ENCODE peak calls at places on chromosomes 11 and 22, in four cellular contexts. Y is WERI-Rb-1, W is right atrium auricular region, A is astrocyte of the spinal cord. L is an unnamed sample.

GRCh38 chr11:8754241-8754640 is 71.6 kb downstream of the RPL27A start:
- DNase-seq in Y (no peak), W (no peak), A (no peak), L (peak)

GRCh38 chr22:17117890-17118289 is 3.3 kb downstream of the TMEM121B start:
- DNase-seq in Y (no peak), W (no peak), A (no peak), L (no peak)

GRCh38 chr11:94948070-94948617 is 25.2 kb downstream of the CWC15 start:
- DNase-seq in Y (no peak), W (no peak), A (peak), L (peak)

GRCh38 chr11:63574856-63575602 is 11.8 kb upstream of the PLAAT2 start:
- DNase-seq in Y (no peak), W (peak), A (peak), L (peak)

GRCh38 chr11:134994431-134994830 is 582.4 kb upstream of the B3GAT1 start:
- DNase-seq in Y (no peak), W (no peak), A (no peak), L (no peak)

GRCh38 chr11:102497061-102497460 is 33.5 kb downstream of the MMP7 start:
- DNase-seq in Y (no peak), W (no peak), A (peak), L (peak)

GRCh38 chr11:133947298-133947905 is 9.4 kb downstream of the IGSF9B start:
- DNase-seq in Y (peak), W (no peak), A (peak), L (peak)

GRCh38 chr11:62552931-62553838 is 6.6 kb upstream of the AHNAK start:
- DNase-seq in Y (peak), W (peak), A (peak), L (peak)

GRCh38 chr11:126160345-126161145 is 50.9 kb downstream of the RPUSD4 start:
- DNase-seq in Y (peak), W (no peak), A (no peak), L (no peak)
- H3K4me3 ChIP-seq in Y (no peak), W (no peak), A (no peak), L (no peak)

GRCh38 chr11:130827697-130828377 is 88.4 kb downstream of the SNX19 start:
- DNase-seq in Y (peak), W (peak), A (peak), L (peak)
- TF ChIP-seq CTCF in Y (peak), W (peak), A (peak), L (peak)

GRCh38 chr11:637593-638507 is 781 bp downstream of the DRD4 start:
- DNase-seq in Y (peak), W (no peak), A (no peak), L (no peak)
- H3K4me3 ChIP-seq in Y (no peak), W (no peak), A (no peak), L (no peak)

GRCh38 chr11:41431784-41432183 is 27.7 kb downstream of the LRRC4C start:
- DNase-seq in Y (peak), W (no peak), A (no peak), L (no peak)
- TF ChIP-seq CTCF in Y (peak), W (peak), A (peak), L (peak)

DNA sequence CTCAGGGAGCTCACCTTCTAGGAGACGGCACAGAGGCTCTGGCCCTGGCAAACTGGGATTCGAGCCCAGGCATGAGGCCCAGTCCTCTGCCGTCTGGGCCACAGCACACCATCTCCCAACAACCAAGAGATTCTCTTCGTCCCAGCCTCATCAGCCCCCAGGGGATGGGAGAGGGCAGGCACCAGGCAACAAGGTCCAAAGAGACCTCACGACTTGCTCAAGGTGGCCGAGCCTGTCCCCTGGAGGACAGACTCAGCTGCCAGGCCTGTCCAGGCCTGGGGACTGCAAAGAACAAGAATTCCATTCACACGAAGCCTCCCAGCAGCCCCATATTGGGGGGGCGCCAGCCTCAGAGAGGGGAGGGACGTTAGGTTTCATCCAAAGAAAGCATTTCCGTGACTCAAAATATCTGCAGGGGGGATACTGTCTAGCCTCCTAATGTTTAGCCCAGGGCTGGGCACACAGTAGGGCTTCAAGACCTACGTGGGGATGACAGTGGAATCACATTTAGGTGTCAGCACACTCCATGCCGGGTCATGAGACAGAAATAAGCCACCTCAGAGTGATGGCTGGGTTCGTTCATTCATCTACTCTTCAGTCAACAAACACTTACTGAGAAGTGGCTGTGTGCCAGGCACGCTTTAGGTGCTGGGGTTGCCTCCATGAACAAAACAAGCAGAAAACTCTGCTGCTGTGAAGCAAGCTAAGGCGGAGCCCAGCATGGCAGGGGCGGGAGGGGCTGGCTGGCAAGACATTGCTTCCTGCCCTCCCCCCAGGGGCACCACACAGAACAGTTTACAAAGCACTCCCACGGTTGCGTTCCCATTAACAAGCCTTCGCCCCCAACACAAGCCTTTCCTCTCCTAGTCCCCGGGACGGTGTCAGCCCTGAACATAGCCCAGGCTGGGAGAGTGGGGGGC is 1.2 kb downstream of the CARNS1 start:
- DNase-seq in Y (no peak), W (peak), A (peak), L (peak)
- H3K4me3 ChIP-seq in Y (no peak), W (no peak), A (no peak), L (no peak)

DNA sequence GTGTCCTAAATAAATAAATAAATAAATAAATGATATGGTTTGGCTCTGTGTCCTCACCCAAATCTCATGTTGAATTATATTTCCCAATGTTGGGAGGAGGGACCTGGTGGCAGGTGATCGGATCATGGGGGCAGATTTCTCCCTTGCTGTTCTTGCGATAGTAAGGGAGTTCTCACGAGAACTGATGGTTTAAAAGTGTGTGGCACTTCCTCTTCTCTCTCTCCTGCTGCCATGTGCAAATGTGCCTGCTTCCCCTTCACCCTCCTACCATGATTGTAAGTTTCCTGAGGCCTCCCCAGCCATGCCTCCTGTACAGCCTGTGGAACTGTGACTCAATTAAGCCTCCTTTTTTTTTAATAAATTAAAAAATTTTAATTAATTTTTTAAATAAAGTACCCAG is 138.2 kb downstream of the FBXO7 start:
- DNase-seq in Y (no peak), W (no peak), A (no peak), L (no peak)
- TF ChIP-seq CTCF in Y (no peak), W (no peak), A (no peak), L (no peak)

GRCh38 chr11:78562398-78562797 is 12.3 kb downstream of the NARS2 start:
- DNase-seq in Y (no peak), W (no peak), A (peak), L (peak)
- H3K4me3 ChIP-seq in Y (no peak), W (no peak), A (no peak), L (no peak)

GRCh38 chr11:124759268-124760204 is 2.6 kb downstream of the ESAM start:
- DNase-seq in Y (no peak), W (no peak), A (no peak), L (peak)

GRCh38 chr11:124757320-124757719 is 4.8 kb downstream of the ESAM start:
- DNase-seq in Y (no peak), W (no peak), A (no peak), L (no peak)

GRCh38 chr11:124756753-124757227 is 4.7 kb upstream of the VSIG2 start:
- DNase-seq in Y (no peak), W (no peak), A (no peak), L (no peak)

GRCh38 chr11:124760205-124760652 is 1.9 kb downstream of the ESAM start:
- DNase-seq in Y (no peak), W (no peak), A (no peak), L (no peak)

DNA sequence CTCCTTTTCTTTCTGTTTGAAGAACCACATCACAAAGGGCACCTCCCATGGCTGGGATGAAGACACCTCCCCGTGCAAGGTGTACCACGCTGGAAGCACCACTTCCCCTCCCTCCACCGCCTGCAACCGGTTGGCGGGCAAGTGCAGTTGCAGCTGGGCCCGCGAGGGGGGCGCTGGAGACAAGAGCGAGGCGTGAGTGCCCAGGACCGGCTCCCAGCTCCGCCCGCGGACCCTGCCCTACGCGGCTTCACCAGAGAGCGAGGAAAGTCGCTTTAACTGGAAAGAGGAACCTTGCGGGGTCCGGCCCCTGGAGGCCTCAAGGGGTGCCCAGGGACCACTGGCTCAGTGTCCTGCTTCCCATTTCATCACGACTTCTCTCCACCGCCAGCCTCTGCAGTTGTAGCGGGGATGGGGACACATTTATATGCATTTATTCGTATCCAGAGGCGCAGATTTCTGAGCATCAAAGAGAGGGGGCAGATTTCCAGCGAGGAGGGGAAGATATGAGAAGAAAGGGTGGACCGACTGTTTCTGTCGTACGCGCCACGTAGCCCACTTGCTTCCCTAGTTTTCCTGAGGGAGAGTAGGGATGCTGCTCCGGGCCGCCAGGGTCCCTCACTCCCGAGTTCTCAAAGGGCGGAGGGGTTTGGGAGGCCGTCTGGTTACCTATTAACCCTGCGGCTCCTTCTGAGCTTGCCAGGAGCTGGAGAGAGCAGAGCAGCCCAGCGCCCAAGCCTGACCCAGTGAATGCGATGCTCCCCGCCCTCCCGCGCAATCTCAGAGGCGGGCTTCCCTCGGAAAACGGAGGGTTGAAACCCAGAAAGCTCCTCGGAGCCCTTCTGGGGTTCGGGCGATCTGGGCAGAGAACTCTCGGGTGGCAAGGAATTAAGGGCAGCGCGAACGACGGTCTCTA is 3.5 kb downstream of the ESAM start:
- DNase-seq in Y (no peak), W (no peak), A (peak), L (peak)
- TF ChIP-seq CTCF in Y (peak), W (peak), A (peak), L (peak)

GRCh38 chr11:65922565-65922964 is 3.3 kb downstream of the DRAP1 start:
- DNase-seq in Y (no peak), W (no peak), A (no peak), L (no peak)

GRCh38 chr11:65919151-65920034 is at the start of gene DRAP1:
- DNase-seq in Y (peak), W (peak), A (peak), L (peak)

GRCh38 chr11:65920035-65920802 is 993 bp downstream of the DRAP1 start:
- DNase-seq in Y (no peak), W (no peak), A (no peak), L (no peak)

GRCh38 chr11:65921876-65922275 is 2.6 kb downstream of the DRAP1 start:
- DNase-seq in Y (no peak), W (no peak), A (no peak), L (no peak)

DNA sequence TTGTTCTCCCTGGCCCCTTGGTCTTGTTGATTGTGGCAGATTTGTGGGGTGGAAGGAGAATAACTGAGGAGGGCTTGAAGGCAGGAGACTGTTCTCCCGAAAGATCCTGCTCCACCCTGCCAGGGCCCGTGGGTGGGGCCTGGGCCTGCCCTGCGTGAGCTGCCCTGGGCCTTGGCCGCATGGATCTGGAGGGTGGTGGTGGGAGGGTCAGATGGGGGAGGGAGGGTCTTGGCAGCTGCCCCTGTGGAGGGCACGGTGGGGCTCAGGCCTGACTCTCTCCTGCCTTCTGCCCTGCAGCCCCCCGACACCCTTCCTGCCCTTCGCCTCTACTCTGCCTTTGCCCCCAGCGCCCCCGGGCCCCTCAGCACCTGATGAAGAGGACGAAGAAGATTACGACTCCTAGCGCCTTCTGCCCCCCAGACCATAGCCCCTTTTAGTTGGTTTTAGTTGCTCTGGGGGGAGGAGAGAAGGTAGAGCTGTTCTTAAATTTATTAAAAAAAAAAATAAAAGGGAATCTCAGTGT is 1.9 kb downstream of the DRAP1 start:
- DNase-seq in Y (no peak), W (no peak), A (no peak), L (no peak)
- H3K4me3 ChIP-seq in Y (no peak), W (no peak), A (no peak), L (peak)

L was measured in fibroblast of pulmonary artery.